ENCODE peak calls at places on chromosomes 13 and 19, in six cellular contexts. C is Peyer's patch, X is right lobe of liver, Y is IMR-90, Z is HCT116, D is GM12891. O is an unnamed sample.

GRCh38 chr13:107832521-107833095 is 382.7 kb downstream of the LIG4 start:
- DNase-seq in C (no peak), X (no peak), Y (no peak), Z (no peak), D (no peak), O (no peak)

GRCh38 chr19:3986260-3987041 is 1.2 kb upstream of the EEF2 start:
- DNase-seq in C (peak), X (peak), Y (peak), Z (peak), D (peak), O (peak)

GRCh38 chr19:43501661-43502418 is 2.7 kb downstream of the PHLDB3 start:
- DNase-seq in C (no peak), X (no peak), Y (no peak), Z (no peak), D (no peak), O (no peak)

GRCh38 chr13:76148926-76149325 is 512.8 kb downstream of the LMO7 start:
- DNase-seq in C (no peak), X (no peak), Y (peak), Z (no peak), D (no peak), O (no peak)

GRCh38 chr19:4559569-4559968 is at the start of gene SEMA6B:
- DNase-seq in C (peak), X (no peak), Y (no peak), Z (no peak), D (no peak), O (no peak)

GRCh38 chr19:48837586-48838191 is 1.4 kb upstream of the HSD17B14 start:
- DNase-seq in C (no peak), X (no peak), Y (no peak), Z (no peak), D (no peak), O (no peak)

GRCh38 chr19:38264486-38265212 is at the start of gene SPINT2:
- DNase-seq in C (no peak), X (peak), Y (no peak), Z (peak), D (peak), O (no peak)

GRCh38 chr13:110360598-110360997 is 53.5 kb downstream of the COL4A2 start:
- DNase-seq in C (no peak), X (no peak), Y (no peak), Z (no peak), D (no peak), O (no peak)

GRCh38 chr13:63409791-63410351 is 1994.2 kb upstream of the PCDH20 start:
- DNase-seq in C (no peak), X (no peak), Y (no peak), Z (no peak), D (no peak), O (no peak)

GRCh38 chr19:33227870-33228599 is 2.4 kb upstream of the SLC7A10 start:
- DNase-seq in C (no peak), X (no peak), Y (no peak), Z (no peak), D (no peak), O (no peak)

GRCh38 chr19:12034610-12035009 is 869 bp downstream of the ZNF433 start:
- DNase-seq in C (no peak), X (no peak), Y (no peak), Z (no peak), D (no peak), O (no peak)

GRCh38 chr13:24741016-24741662 is 22.8 kb upstream of the RNF17 start:
- DNase-seq in C (no peak), X (no peak), Y (no peak), Z (no peak), D (no peak), O (peak)

GRCh38 chr19:7748756-7749155 is 1.4 kb upstream of the CD209 start:
- DNase-seq in C (no peak), X (no peak), Y (peak), Z (peak), D (no peak), O (no peak)

GRCh38 chr19:30682576-30683536 is 310.7 kb downstream of the ZNF536 start:
- DNase-seq in C (peak), X (peak), Y (peak), Z (peak), D (peak), O (peak)

GRCh38 chr19:31120952-31121351 is 228.3 kb downstream of the TSHZ3 start:
- DNase-seq in C (no peak), X (no peak), Y (no peak), Z (no peak), D (no peak), O (no peak)

GRCh38 chr19:18799389-18799970 is 8.4 kb upstream of the COMP start:
- DNase-seq in C (no peak), X (no peak), Y (no peak), Z (no peak), D (no peak), O (no peak)

GRCh38 chr13:40986328-40986856 is 32.7 kb downstream of the ELF1 start:
- DNase-seq in C (no peak), X (no peak), Y (peak), Z (no peak), D (no peak), O (no peak)

GRCh38 chr13:98068511-98068910 is 74.4 kb upstream of the FARP1 start:
- DNase-seq in C (no peak), X (no peak), Y (no peak), Z (no peak), D (no peak), O (no peak)

GRCh38 chr19:40907968-40908735 is 26.1 kb upstream of the CYP2A7 start:
- DNase-seq in C (no peak), X (peak), Y (no peak), Z (no peak), D (no peak), O (no peak)

GRCh38 chr19:55080121-55080914 is 4.6 kb downstream of the EPS8L1 start:
- DNase-seq in C (peak), X (peak), Y (peak), Z (peak), D (no peak), O (peak)

GRCh38 chr13:28239374-28239773 is 101.0 kb downstream of the PAN3 start:
- DNase-seq in C (no peak), X (no peak), Y (peak), Z (no peak), D (no peak), O (no peak)

GRCh38 chr13:59531571-59532091 is 632.1 kb downstream of the DIAPH3 start:
- DNase-seq in C (peak), X (peak), Y (peak), Z (peak), D (no peak), O (no peak)

GRCh38 chr13:105442941-105443340 is 1092.5 kb downstream of the EFNB2 start:
- DNase-seq in C (no peak), X (no peak), Y (peak), Z (peak), D (no peak), O (peak)

DNA sequence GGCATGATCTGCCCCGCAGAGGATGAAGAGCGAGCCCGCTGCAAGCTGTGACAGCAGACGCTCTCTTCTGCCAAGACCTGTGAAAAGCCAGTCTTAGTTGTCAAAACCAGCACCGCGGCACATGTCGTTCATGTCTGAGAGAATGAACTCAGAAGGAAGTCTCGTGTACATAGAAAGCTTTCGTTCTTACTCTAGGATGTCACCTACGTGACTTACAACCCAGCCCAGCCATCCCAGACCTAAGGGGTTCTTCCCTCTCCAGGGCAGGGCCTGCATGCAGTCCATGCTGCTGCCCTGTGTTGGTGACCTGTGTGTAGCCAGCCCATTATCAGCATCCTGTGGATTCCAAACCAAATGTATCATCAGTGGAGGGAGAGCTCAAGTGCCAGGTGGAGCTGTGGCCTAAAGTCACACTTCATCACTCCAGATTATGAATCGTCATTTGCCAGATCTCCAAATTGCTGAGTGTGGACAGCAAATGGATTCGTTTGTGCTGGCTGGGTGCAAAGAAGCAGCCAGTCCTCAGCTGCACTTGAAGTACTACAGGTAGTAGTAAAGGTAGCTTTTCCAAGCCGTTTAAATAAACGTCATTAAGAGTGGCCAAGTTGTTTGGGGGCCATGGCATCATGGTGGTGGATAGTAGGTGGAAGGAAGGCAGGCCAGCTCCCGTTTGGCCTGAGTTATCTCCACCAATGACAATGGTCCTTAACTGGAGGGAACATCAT is 73.9 kb upstream of the GPR183 start:
- DNase-seq in C (peak), X (no peak), Y (peak), Z (no peak), D (no peak), O (no peak)
- TF ChIP-seq POLR2A in C (no peak), X (no peak), Y (no peak), Z (no peak), D (no peak), O (no peak)

GRCh38 chr19:46787331-46788100 is 878 bp downstream of the SLC1A5 start:
- DNase-seq in C (peak), X (no peak), Y (peak), Z (no peak), D (no peak), O (no peak)
- TF ChIP-seq POLR2A in C (peak), X (no peak), Y (no peak), Z (peak), D (no peak), O (peak)

DNA sequence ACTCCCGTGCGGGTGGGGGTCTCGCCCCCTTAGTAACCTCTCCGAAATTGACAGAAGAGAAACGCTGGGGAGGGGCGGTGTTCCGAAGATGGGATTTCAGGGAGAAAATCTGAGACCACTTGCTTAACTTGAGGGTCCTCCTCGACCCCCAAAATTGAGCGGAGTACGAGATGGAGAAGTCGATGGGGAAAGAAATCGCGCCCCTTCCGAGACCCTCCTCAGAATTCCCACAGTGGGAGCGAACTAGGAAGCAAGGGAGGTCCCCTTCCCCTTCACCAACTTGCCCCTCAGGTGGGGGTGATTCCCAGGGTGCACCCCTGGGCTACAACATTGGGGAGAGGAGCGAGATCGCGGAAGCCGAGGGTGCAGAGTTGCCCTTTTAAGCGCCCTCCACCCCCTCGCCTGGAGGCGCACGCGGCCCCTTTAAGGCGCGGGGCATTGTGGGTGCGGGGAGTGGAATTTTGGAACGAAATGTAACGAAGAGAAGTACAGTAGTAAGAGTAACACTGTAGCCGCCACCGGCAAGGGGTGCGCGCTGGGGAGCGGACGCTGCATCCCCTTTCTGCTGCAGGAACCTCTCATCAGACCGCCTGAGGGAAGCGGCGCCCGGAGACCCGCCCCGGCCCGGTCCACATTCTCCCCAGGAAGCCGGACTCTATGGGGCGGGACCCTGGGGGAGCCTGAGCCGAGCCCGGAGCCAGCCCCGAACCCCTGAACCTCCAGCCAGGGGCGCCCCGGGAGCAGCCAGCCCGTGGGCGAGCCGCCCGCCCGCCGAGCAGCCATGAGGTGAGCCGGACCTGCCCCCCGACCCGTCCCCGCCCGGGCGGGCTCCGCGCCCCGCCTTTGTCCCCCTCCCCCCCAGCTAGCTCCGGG is at the start of gene VASP:
- DNase-seq in C (peak), X (peak), Y (peak), Z (peak), D (peak), O (peak)
- TF ChIP-seq POLR2A in C (peak), X (peak), Y (peak), Z (peak), D (peak), O (peak)

GRCh38 chr19:13764101-13764807 is at the start of gene MRI1:
- DNase-seq in C (peak), X (peak), Y (peak), Z (no peak), D (peak), O (peak)
- TF ChIP-seq POLR2A in C (peak), X (peak), Y (peak), Z (no peak), D (peak), O (peak)

GRCh38 chr19:10747271-10747670 is 29.4 kb downstream of the DNM2 start:
- DNase-seq in C (peak), X (no peak), Y (no peak), Z (no peak), D (no peak), O (no peak)
- TF ChIP-seq POLR2A in C (peak), X (no peak), Y (no peak), Z (no peak), D (no peak), O (no peak)

GRCh38 chr13:84470528-84470927 is 588.3 kb upstream of the SLITRK1 start:
- DNase-seq in C (no peak), X (no peak), Y (no peak), Z (no peak), D (no peak), O (no peak)
- TF ChIP-seq POLR2A in C (no peak), X (no peak), Y (no peak), Z (no peak), D (no peak), O (no peak)

GRCh38 chr19:1855040-1855827 is 7.0 kb upstream of the REXO1 start:
- DNase-seq in C (peak), X (peak), Y (peak), Z (peak), D (peak), O (peak)

GRCh38 chr19:1856345-1856697 is 7.1 kb downstream of the KLF16 start:
- DNase-seq in C (no peak), X (no peak), Y (no peak), Z (no peak), D (no peak), O (no peak)

GRCh38 chr19:1856698-1857603 is 6.4 kb downstream of the KLF16 start:
- DNase-seq in C (peak), X (peak), Y (peak), Z (no peak), D (peak), O (peak)

GRCh38 chr19:1854542-1855039 is 6.3 kb upstream of the REXO1 start:
- DNase-seq in C (peak), X (peak), Y (no peak), Z (no peak), D (no peak), O (no peak)

GRCh38 chr19:1855828-1856255 is 7.5 kb downstream of the KLF16 start:
- DNase-seq in C (peak), X (peak), Y (peak), Z (no peak), D (no peak), O (no peak)
- TF ChIP-seq POLR2A in C (no peak), X (no peak), Y (no peak), Z (no peak), D (no peak), O (no peak)